ENCODE peak calls at places on chromosome 19, in six cellular contexts. G is neural crest cell, D is upper lobe of right lung, F is fibroblast of mammary gland, V is Calu3, W is GM06990. B is an unnamed sample.

GRCh38 chr19:34960103-34960805 is 3.8 kb downstream of the ZNF792 start:
- DNase-seq in G (no peak), D (no peak), F (peak), V (no peak), W (no peak), B (no peak)

GRCh38 chr19:48663667-48664066 is 9.2 kb downstream of the NTN5 start:
- DNase-seq in G (no peak), D (no peak), F (no peak), V (no peak), W (no peak), B (no peak)

GRCh38 chr19:39864118-39864517 is 17.9 kb upstream of the FBL start:
- DNase-seq in G (no peak), D (no peak), F (peak), V (no peak), W (no peak), B (no peak)

GRCh38 chr19:29926801-29927200 is 15.2 kb upstream of the URI1 start:
- DNase-seq in G (no peak), D (no peak), F (no peak), V (no peak), W (no peak), B (no peak)

GRCh38 chr19:14333101-14333871 is 48.0 kb upstream of the ADGRE5 start:
- DNase-seq in G (peak), D (no peak), F (peak), V (peak), W (no peak), B (no peak)

GRCh38 chr19:46472592-46472991 is 1.2 kb upstream of the PNMA8A start:
- DNase-seq in G (no peak), D (peak), F (no peak), V (no peak), W (no peak), B (no peak)

GRCh38 chr19:24054044-24054935 is 32.7 kb upstream of the ZNF254 start:
- DNase-seq in G (no peak), D (no peak), F (peak), V (no peak), W (no peak), B (no peak)

GRCh38 chr19:3701200-3701599 is 932 bp upstream of the PIP5K1C start:
- DNase-seq in G (no peak), D (no peak), F (no peak), V (no peak), W (no peak), B (no peak)

GRCh38 chr19:2699413-2700142 is 2.9 kb downstream of the GNG7 start:
- DNase-seq in G (no peak), D (no peak), F (no peak), V (no peak), W (no peak), B (no peak)

GRCh38 chr19:40285353-40286234 is 449 bp upstream of the AKT2 start:
- DNase-seq in G (peak), D (peak), F (peak), V (peak), W (peak), B (peak)

GRCh38 chr19:37346091-37346490 is 24.8 kb upstream of the ZNF527 start:
- DNase-seq in G (no peak), D (no peak), F (no peak), V (no peak), W (no peak), B (no peak)

GRCh38 chr19:7506385-7507328 is 9.2 kb upstream of the ZNF358 start:
- DNase-seq in G (peak), D (peak), F (peak), V (peak), W (peak), B (peak)

GRCh38 chr19:4032436-4032835 is 24.9 kb downstream of the PIAS4 start:
- DNase-seq in G (no peak), D (peak), F (no peak), V (no peak), W (no peak), B (no peak)

GRCh38 chr19:46353730-46354528 is 7.0 kb downstream of the PPP5C start:
- DNase-seq in G (no peak), D (peak), F (no peak), V (no peak), W (no peak), B (no peak)

GRCh38 chr19:43525836-43526771 is 897 bp downstream of the ETHE1 start:
- DNase-seq in G (no peak), D (no peak), F (no peak), V (peak), W (no peak), B (no peak)

GRCh38 chr19:38409631-38410133 is 6.8 kb downstream of the FAM98C start:
- DNase-seq in G (no peak), D (no peak), F (peak), V (no peak), W (no peak), B (no peak)

GRCh38 chr19:17451820-17452219 is 3.4 kb upstream of the TMEM221 start:
- DNase-seq in G (no peak), D (no peak), F (no peak), V (no peak), W (no peak), B (no peak)

GRCh38 chr19:17447704-17448189 is 721 bp downstream of the TMEM221 start:
- DNase-seq in G (no peak), D (no peak), F (no peak), V (no peak), W (no peak), B (peak)

GRCh38 chr19:17448190-17448967 is at the start of gene TMEM221:
- DNase-seq in G (peak), D (peak), F (no peak), V (peak), W (peak), B (peak)

GRCh38 chr19:17454579-17454978 is 6.1 kb upstream of the TMEM221 start:
- DNase-seq in G (no peak), D (no peak), F (no peak), V (no peak), W (no peak), B (peak)

GRCh38 chr19:17450264-17451075 is 2.0 kb upstream of the TMEM221 start:
- DNase-seq in G (no peak), D (no peak), F (no peak), V (peak), W (peak), B (peak)
- TF ChIP-seq CTCF in G (no peak), D (no peak), F (no peak), V (no peak), W (no peak), B (no peak)

GRCh38 chr19:50383852-50384684 is at the start of gene POLD1:
- DNase-seq in G (peak), D (peak), F (peak), V (peak), W (peak), B (peak)
- TF ChIP-seq CTCF in G (no peak), D (no peak), F (no peak), V (no peak), W (no peak), B (no peak)

GRCh38 chr19:58338825-58339558 is 12.2 kb downstream of the ZSCAN22 start:
- DNase-seq in G (peak), D (no peak), F (peak), V (no peak), W (no peak), B (no peak)
- TF ChIP-seq CTCF in G (peak), D (no peak), F (no peak), V (no peak), W (no peak), B (no peak)

GRCh38 chr19:41352279-41352608 is 1.5 kb downstream of the TGFB1 start:
- DNase-seq in G (no peak), D (no peak), F (no peak), V (no peak), W (no peak), B (no peak)
- TF ChIP-seq CTCF in G (no peak), D (no peak), F (no peak), V (no peak), W (no peak), B (no peak)

DNA sequence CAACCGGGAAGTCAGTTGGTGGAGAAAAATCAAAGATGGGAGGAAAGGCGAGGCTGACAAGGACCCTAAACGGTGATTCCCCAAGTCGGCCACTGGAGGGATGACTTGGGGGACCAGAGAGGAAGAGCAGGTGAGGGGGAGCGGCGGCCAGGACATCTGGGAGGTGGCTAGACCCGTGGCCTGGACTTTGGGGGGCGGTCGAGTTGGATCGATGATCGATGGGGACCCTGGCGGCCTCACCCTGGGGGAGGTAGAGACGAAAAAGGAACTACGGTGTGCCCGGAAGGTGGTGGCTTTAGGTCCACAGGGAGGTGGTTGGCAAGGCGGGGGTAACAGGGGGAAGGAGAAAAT is 7.6 kb upstream of the CIRBP start:
- DNase-seq in G (no peak), D (peak), F (no peak), V (no peak), W (peak), B (no peak)
- TF ChIP-seq CTCF in G (peak), D (peak), F (no peak), V (no peak), W (peak), B (no peak)

GRCh38 chr19:19468424-19469050 is 46.8 kb downstream of the TSSK6 start:
- DNase-seq in G (no peak), D (no peak), F (peak), V (no peak), W (no peak), B (no peak)
- TF ChIP-seq CTCF in G (no peak), D (no peak), F (no peak), V (no peak), W (no peak), B (no peak)

B was measured in GM20000.